ENCODE peak calls at places on chromosome 13, in five cellular contexts. O is A549, I is GM12878, J is K562, Y is HepG2. N is an unnamed sample.

GRCh38 chr13:39787086-39787487 is 131.6 kb downstream of the COG6 start:
- DNase-seq in O (no peak), I (no peak), J (no peak), Y (no peak), N (no peak)

GRCh38 chr13:53123536-53123935 is 94.9 kb downstream of the OLFM4 start:
- DNase-seq in O (no peak), I (no peak), J (no peak), Y (no peak), N (no peak)

GRCh38 chr13:109274188-109274821 is 512.1 kb downstream of the IRS2 start:
- DNase-seq in O (no peak), I (no peak), J (no peak), Y (no peak), N (peak)

GRCh38 chr13:48112896-48113525 is 18.1 kb upstream of the MED4 start:
- DNase-seq in O (no peak), I (no peak), J (no peak), Y (no peak), N (no peak)

GRCh38 chr13:64928704-64929499 is 2301.2 kb downstream of the PCDH9 start:
- DNase-seq in O (no peak), I (no peak), J (no peak), Y (no peak), N (no peak)

GRCh38 chr13:49353908-49354307 is 90.0 kb downstream of the CAB39L start:
- DNase-seq in O (no peak), I (no peak), J (no peak), Y (no peak), N (no peak)

GRCh38 chr13:102758842-102759241 is 14.7 kb downstream of the TEX30 start:
- DNase-seq in O (no peak), I (no peak), J (no peak), Y (no peak), N (no peak)

GRCh38 chr13:113537205-113537604 is 46.7 kb upstream of the DCUN1D2 start:
- DNase-seq in O (no peak), I (no peak), J (no peak), Y (no peak), N (no peak)

GRCh38 chr13:33931397-33931987 is 113.5 kb downstream of the RFC3 start:
- DNase-seq in O (peak), I (peak), J (peak), Y (peak), N (peak)

GRCh38 chr13:47397739-47398138 is 500.9 kb upstream of the HTR2A start:
- DNase-seq in O (no peak), I (no peak), J (no peak), Y (no peak), N (peak)

GRCh38 chr13:29886446-29886845 is 36.0 kb upstream of the UBL3 start:
- DNase-seq in O (no peak), I (no peak), J (no peak), Y (no peak), N (no peak)

GRCh38 chr13:109789262-109789661 is 2.9 kb upstream of the IRS2 start:
- DNase-seq in O (no peak), I (no peak), J (no peak), Y (no peak), N (no peak)

GRCh38 chr13:23378009-23378632 is 55.4 kb downstream of the SACS start:
- DNase-seq in O (peak), I (peak), J (no peak), Y (no peak), N (peak)

GRCh38 chr13:87999141-87999765 is 328.1 kb downstream of the SLITRK5 start:
- DNase-seq in O (no peak), I (no peak), J (no peak), Y (no peak), N (no peak)

GRCh38 chr13:27079421-27079958 is 92.1 kb downstream of the USP12 start:
- DNase-seq in O (no peak), I (no peak), J (no peak), Y (no peak), N (peak)

GRCh38 chr13:111482806-111483620 is 162.6 kb downstream of the TEX29 start:
- DNase-seq in O (no peak), I (no peak), J (no peak), Y (no peak), N (no peak)

GRCh38 chr13:113178070-113178895 is 19.8 kb downstream of the PROZ start:
- DNase-seq in O (no peak), I (no peak), J (no peak), Y (no peak), N (no peak)

GRCh38 chr13:30581582-30581981 is 36.1 kb upstream of the USPL1 start:
- DNase-seq in O (no peak), I (no peak), J (no peak), Y (peak), N (peak)

GRCh38 chr13:21594715-21595545 is 9.0 kb downstream of the MICU2 start:
- DNase-seq in O (no peak), I (no peak), J (no peak), Y (no peak), N (no peak)

GRCh38 chr13:30413842-30414241 is 8.5 kb upstream of the UBE2L5 start:
- DNase-seq in O (no peak), I (no peak), J (no peak), Y (no peak), N (no peak)

GRCh38 chr13:53238241-53238640 is 209.6 kb downstream of the OLFM4 start:
- DNase-seq in O (no peak), I (no peak), J (no peak), Y (no peak), N (peak)

GRCh38 chr13:101520672-101521071 is 68.2 kb downstream of the ITGBL1 start:
- DNase-seq in O (no peak), I (no peak), J (no peak), Y (no peak), N (no peak)

DNA sequence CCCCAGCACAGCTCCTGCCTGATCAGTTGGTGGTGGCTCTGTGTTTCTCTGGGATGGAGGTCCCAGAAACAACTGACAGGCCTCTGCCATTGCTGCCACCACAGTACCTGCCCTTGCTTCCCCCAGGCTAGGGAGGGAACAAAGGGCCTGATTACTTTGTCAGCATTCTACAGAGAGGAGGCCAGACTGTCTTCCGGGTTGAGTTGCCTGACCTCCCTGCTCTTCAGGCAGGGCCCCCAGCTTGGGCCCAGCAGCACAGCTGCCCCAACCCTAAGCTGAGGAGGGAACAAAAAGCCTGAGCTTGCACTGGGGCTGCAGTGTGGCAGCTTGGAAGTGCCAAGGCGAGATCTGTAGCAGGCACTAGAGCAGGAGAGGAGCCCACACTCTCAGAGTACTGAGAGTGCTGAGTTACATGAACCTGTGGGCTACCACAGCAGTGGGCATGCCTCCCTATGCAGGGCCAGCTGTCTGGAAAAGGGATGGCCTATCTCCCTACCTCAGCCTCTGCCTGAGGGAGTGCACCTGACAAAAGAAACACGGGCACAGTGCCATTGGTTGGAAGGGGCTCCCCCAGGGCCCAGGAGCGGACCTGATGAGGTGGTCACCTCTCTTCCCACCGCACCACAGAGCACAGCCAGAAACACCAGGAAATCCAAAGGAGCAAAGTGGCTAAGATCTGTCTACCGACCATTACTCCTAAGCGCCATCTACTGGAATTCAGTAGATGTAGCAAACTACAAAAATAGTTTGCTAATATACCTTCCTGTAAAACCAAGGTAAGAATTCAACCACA is 24.4 kb downstream of the SLC25A15 start:
- DNase-seq in O (no peak), I (no peak), J (no peak), Y (peak), N (peak)
- TF ChIP-seq REST in O (no peak), I (no peak), J (no peak), Y (no peak), N (no peak)

DNA sequence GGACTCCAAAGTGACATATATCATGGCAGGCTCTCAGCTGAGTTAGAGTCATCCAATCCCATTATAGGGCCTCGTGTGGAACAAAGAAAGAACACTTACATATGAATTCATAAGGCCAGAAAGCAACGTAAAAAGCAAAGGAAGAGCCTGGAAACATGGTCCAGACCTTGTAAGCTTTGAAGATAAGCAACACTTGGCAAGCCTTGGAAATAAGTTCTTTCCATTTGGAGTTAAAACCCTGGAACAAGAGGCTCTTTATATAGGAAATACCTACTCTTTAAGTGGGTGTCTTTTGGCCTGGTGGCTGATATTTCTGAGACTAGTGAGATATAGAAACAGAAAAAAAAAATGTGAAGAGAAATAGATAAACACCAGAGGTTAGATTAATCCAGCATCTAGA is 49.4 kb downstream of the ZAR1L start:
- DNase-seq in O (no peak), I (no peak), J (no peak), Y (peak), N (no peak)
- TF ChIP-seq JUNB in O (no peak), I (no peak), J (no peak), Y (no peak), N (no peak)

DNA sequence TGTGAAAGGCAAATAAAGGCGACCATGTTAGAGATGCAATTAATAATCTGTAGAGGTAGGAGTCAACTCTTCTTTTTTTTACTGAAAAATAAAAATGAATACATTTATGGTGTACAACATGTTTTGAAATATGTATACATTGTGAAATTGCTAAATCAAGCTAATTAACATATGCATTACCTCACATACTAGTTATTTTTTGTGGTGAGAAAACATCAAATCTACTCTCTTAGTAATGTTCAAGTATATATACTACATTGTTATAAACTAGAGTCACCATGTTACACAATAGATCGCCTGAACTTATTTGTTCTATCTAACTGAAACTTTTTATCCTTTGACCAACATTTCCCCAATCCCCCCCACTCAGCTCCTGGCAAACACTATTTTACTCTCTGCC is 143.2 kb downstream of the POU4F1 start:
- DNase-seq in O (no peak), I (no peak), J (no peak), Y (no peak), N (no peak)
- TF ChIP-seq REST in O (no peak), I (no peak), J (no peak), Y (no peak), N (no peak)

GRCh38 chr13:50589139-50589538 is 254.4 kb downstream of the DLEU7 start:
- DNase-seq in O (no peak), I (no peak), J (no peak), Y (no peak), N (no peak)
- TF ChIP-seq JUNB in O (no peak), I (no peak), J (no peak), Y (no peak), N (no peak)

GRCh38 chr13:100394005-100394695 is 194.4 kb downstream of the GGACT start:
- DNase-seq in O (no peak), I (peak), J (no peak), Y (no peak), N (no peak)

GRCh38 chr13:100398360-100398759 is 190.2 kb downstream of the GGACT start:
- DNase-seq in O (no peak), I (no peak), J (no peak), Y (no peak), N (no peak)

GRCh38 chr13:100395698-100396373 is 192.8 kb downstream of the GGACT start:
- DNase-seq in O (no peak), I (no peak), J (no peak), Y (no peak), N (no peak)

GRCh38 chr13:100397627-100398026 is 191.0 kb downstream of the GGACT start:
- DNase-seq in O (no peak), I (no peak), J (no peak), Y (no peak), N (no peak)

GRCh38 chr13:100396771-100397170 is 191.8 kb downstream of the GGACT start:
- DNase-seq in O (no peak), I (no peak), J (no peak), Y (no peak), N (peak)
- TF ChIP-seq REST in O (no peak), I (no peak), J (no peak), Y (no peak), N (no peak)

GRCh38 chr13:74571811-74572210 is 437.6 kb upstream of the KLF12 start:
- DNase-seq in O (no peak), I (no peak), J (no peak), Y (no peak), N (no peak)
- TF ChIP-seq JUNB in O (no peak), I (no peak), J (no peak), Y (no peak), N (no peak)

GRCh38 chr13:98155475-98156111 is 12.7 kb downstream of the FARP1 start:
- DNase-seq in O (no peak), I (no peak), J (no peak), Y (no peak), N (no peak)

GRCh38 chr13:98156259-98156658 is 13.4 kb downstream of the FARP1 start:
- DNase-seq in O (no peak), I (no peak), J (no peak), Y (no peak), N (no peak)

GRCh38 chr13:98147521-98147920 is 4.6 kb downstream of the FARP1 start:
- DNase-seq in O (no peak), I (no peak), J (no peak), Y (peak), N (no peak)

GRCh38 chr13:98150836-98151489 is 8.1 kb downstream of the FARP1 start:
- DNase-seq in O (no peak), I (no peak), J (no peak), Y (no peak), N (no peak)
- TF ChIP-seq REST in O (no peak), I (no peak), J (no peak), Y (no peak), N (no peak)

GRCh38 chr13:50409186-50409585 is 393.9 kb downstream of the KCNRG start:
- DNase-seq in O (no peak), I (no peak), J (no peak), Y (no peak), N (no peak)

GRCh38 chr13:50414640-50415039 is 399.4 kb downstream of the KCNRG start:
- DNase-seq in O (no peak), I (no peak), J (no peak), Y (no peak), N (no peak)

GRCh38 chr13:50408068-50408467 is 392.8 kb downstream of the KCNRG start:
- DNase-seq in O (no peak), I (no peak), J (no peak), Y (no peak), N (no peak)

GRCh38 chr13:50412046-50412617 is 396.9 kb downstream of the KCNRG start:
- DNase-seq in O (no peak), I (no peak), J (no peak), Y (no peak), N (no peak)

GRCh38 chr13:50410921-50411712 is 395.9 kb downstream of the KCNRG start:
- DNase-seq in O (peak), I (no peak), J (peak), Y (peak), N (no peak)
- TF ChIP-seq JUNB in O (peak), I (no peak), J (no peak), Y (no peak), N (no peak)

N was measured in GM23338.